ENCODE peak calls at places on chromosome 19, in nine cellular contexts. J, N, L, C, W, T, U, X and E are unnamed samples.

GRCh38 chr19:31356587-31357314 is 7.5 kb upstream of the TSHZ3 start:
- DNase-seq in J (no peak), N (no peak), L (no peak), C (no peak), W (no peak), T (peak), U (no peak), X (peak), E (no peak)

GRCh38 chr19:45151821-45152503 is 8.8 kb downstream of the NKPD1 start:
- DNase-seq in J (no peak), N (no peak), L (no peak), C (no peak), W (no peak), T (no peak), U (no peak), X (peak), E (no peak)

GRCh38 chr19:18675779-18676178 is 7.7 kb upstream of the CRTC1 start:
- DNase-seq in J (no peak), N (no peak), L (no peak), C (no peak), W (no peak), T (no peak), U (no peak), X (peak), E (no peak)

GRCh38 chr19:35207391-35207871 is 21.1 kb downstream of the FAM187B start:
- DNase-seq in J (no peak), N (no peak), L (no peak), C (no peak), W (no peak), T (no peak), U (no peak), X (no peak), E (no peak)

GRCh38 chr19:7069904-7070226 is 362 bp downstream of the ZNF557 start:
- DNase-seq in J (no peak), N (no peak), L (no peak), C (no peak), W (peak), T (no peak), U (no peak), X (no peak), E (no peak)

GRCh38 chr19:18488838-18489626 is 32.8 kb downstream of the ELL start:
- DNase-seq in J (no peak), N (no peak), L (no peak), C (no peak), W (peak), T (no peak), U (no peak), X (peak), E (no peak)

GRCh38 chr19:35141627-35142401 is 1.2 kb upstream of the FXYD7 start:
- DNase-seq in J (no peak), N (no peak), L (no peak), C (no peak), W (no peak), T (no peak), U (no peak), X (no peak), E (no peak)

GRCh38 chr19:47142779-47143178 is 12.1 kb downstream of the SAE1 start:
- DNase-seq in J (no peak), N (no peak), L (no peak), C (no peak), W (no peak), T (no peak), U (no peak), X (no peak), E (no peak)

GRCh38 chr19:45177817-45178261 is at the start of gene TRAPPC6A:
- DNase-seq in J (no peak), N (peak), L (no peak), C (no peak), W (peak), T (no peak), U (peak), X (peak), E (no peak)

GRCh38 chr19:16850133-16850532 is 20.9 kb downstream of the SIN3B start:
- DNase-seq in J (no peak), N (peak), L (no peak), C (no peak), W (no peak), T (no peak), U (no peak), X (no peak), E (no peak)

GRCh38 chr19:57830071-57830602 is at the start of gene ZNF587B:
- DNase-seq in J (peak), N (peak), L (peak), C (peak), W (no peak), T (peak), U (peak), X (peak), E (no peak)

GRCh38 chr19:18646535-18647370 is 9.9 kb downstream of the KLHL26 start:
- DNase-seq in J (no peak), N (no peak), L (no peak), C (no peak), W (no peak), T (no peak), U (no peak), X (no peak), E (no peak)

GRCh38 chr19:2253106-2254051 is 2.8 kb downstream of the JSRP1 start:
- DNase-seq in J (no peak), N (no peak), L (no peak), C (no peak), W (no peak), T (no peak), U (no peak), X (peak), E (no peak)

GRCh38 chr19:10514211-10515145 is 2.8 kb downstream of the S1PR5 start:
- DNase-seq in J (no peak), N (no peak), L (no peak), C (no peak), W (no peak), T (no peak), U (no peak), X (peak), E (peak)

GRCh38 chr19:13154241-13154778 is 4.1 kb downstream of the IER2 start:
- DNase-seq in J (peak), N (peak), L (peak), C (peak), W (no peak), T (peak), U (peak), X (peak), E (no peak)

GRCh38 chr19:32367948-32368536 is 22.6 kb downstream of the ZNF507 start:
- DNase-seq in J (no peak), N (no peak), L (no peak), C (no peak), W (no peak), T (no peak), U (no peak), X (no peak), E (no peak)

GRCh38 chr19:36528194-36528920 is at the start of gene ZNF260:
- DNase-seq in J (peak), N (peak), L (peak), C (peak), W (peak), T (peak), U (peak), X (peak), E (peak)

GRCh38 chr19:18160792-18161690 is 8.1 kb downstream of the PIK3R2 start:
- DNase-seq in J (no peak), N (peak), L (peak), C (no peak), W (peak), T (peak), U (peak), X (peak), E (peak)

GRCh38 chr19:17748884-17749638 is 2.2 kb upstream of the FCHO1 start:
- DNase-seq in J (no peak), N (no peak), L (no peak), C (no peak), W (no peak), T (no peak), U (no peak), X (no peak), E (no peak)

GRCh38 chr19:39169143-39169810 is 27.5 kb upstream of the NCCRP1 start:
- DNase-seq in J (no peak), N (no peak), L (no peak), C (no peak), W (no peak), T (no peak), U (no peak), X (no peak), E (no peak)

GRCh38 chr19:49676136-49676689 is 858 bp upstream of the PRMT1 start:
- DNase-seq in J (peak), N (peak), L (peak), C (peak), W (peak), T (peak), U (peak), X (peak), E (peak)

GRCh38 chr19:16363852-16364230 is 39.2 kb downstream of the KLF2 start:
- DNase-seq in J (no peak), N (no peak), L (no peak), C (no peak), W (no peak), T (no peak), U (no peak), X (no peak), E (no peak)

GRCh38 chr19:17865364-17866311 is 5.9 kb downstream of the RPL18A start:
- DNase-seq in J (no peak), N (no peak), L (no peak), C (no peak), W (no peak), T (no peak), U (no peak), X (peak), E (no peak)

GRCh38 chr19:45913874-45914830 is at the start of gene NANOS2:
- DNase-seq in J (no peak), N (peak), L (peak), C (no peak), W (no peak), T (no peak), U (no peak), X (peak), E (no peak)

GRCh38 chr19:35559281-35559659 is 4.2 kb downstream of the ATP4A start:
- DNase-seq in J (no peak), N (no peak), L (no peak), C (no peak), W (no peak), T (no peak), U (no peak), X (peak), E (no peak)

GRCh38 chr19:46186717-46187101 is 38.7 kb downstream of the IGFL2 start:
- DNase-seq in J (no peak), N (no peak), L (no peak), C (no peak), W (no peak), T (no peak), U (no peak), X (no peak), E (no peak)

GRCh38 chr19:14772995-14773394 is 5.4 kb downstream of the ADGRE2 start:
- DNase-seq in J (no peak), N (no peak), L (no peak), C (no peak), W (no peak), T (no peak), U (no peak), X (no peak), E (no peak)

GRCh38 chr19:28196961-28197360 is 1016.0 kb downstream of the UQCRFS1 start:
- DNase-seq in J (no peak), N (no peak), L (no peak), C (no peak), W (no peak), T (no peak), U (no peak), X (no peak), E (no peak)

GRCh38 chr19:47176627-47177090 is 46.0 kb downstream of the SAE1 start:
- DNase-seq in J (no peak), N (peak), L (no peak), C (peak), W (no peak), T (no peak), U (peak), X (no peak), E (peak)

GRCh38 chr19:6773323-6773931 is 919 bp downstream of the VAV1 start:
- DNase-seq in J (no peak), N (no peak), L (peak), C (no peak), W (no peak), T (peak), U (no peak), X (peak), E (peak)

GRCh38 chr19:41902594-41902993 is 19.6 kb downstream of the ARHGEF1 start:
- DNase-seq in J (no peak), N (no peak), L (no peak), C (no peak), W (no peak), T (no peak), U (no peak), X (no peak), E (no peak)

GRCh38 chr19:46000497-46001246 is 5.4 kb downstream of the CCDC61 start:
- DNase-seq in J (no peak), N (no peak), L (no peak), C (no peak), W (no peak), T (peak), U (no peak), X (peak), E (peak)

GRCh38 chr19:44927746-44928145 is 13.3 kb downstream of the APOC1 start:
- DNase-seq in J (no peak), N (peak), L (no peak), C (no peak), W (no peak), T (no peak), U (no peak), X (no peak), E (no peak)

GRCh38 chr19:48615145-48616040 is 517 bp upstream of the FAM83E start:
- DNase-seq in J (no peak), N (no peak), L (no peak), C (no peak), W (no peak), T (no peak), U (no peak), X (peak), E (no peak)

GRCh38 chr19:48618278-48618915 is 581 bp downstream of the RPL18 start:
- DNase-seq in J (no peak), N (no peak), L (no peak), C (no peak), W (no peak), T (no peak), U (no peak), X (no peak), E (no peak)

GRCh38 chr19:48616041-48616436 is 1.2 kb upstream of the FAM83E start:
- DNase-seq in J (no peak), N (no peak), L (no peak), C (no peak), W (no peak), T (no peak), U (no peak), X (no peak), E (no peak)

GRCh38 chr19:48617146-48617937 is 1.6 kb downstream of the RPL18 start:
- DNase-seq in J (no peak), N (peak), L (no peak), C (no peak), W (no peak), T (no peak), U (no peak), X (no peak), E (no peak)

DNA sequence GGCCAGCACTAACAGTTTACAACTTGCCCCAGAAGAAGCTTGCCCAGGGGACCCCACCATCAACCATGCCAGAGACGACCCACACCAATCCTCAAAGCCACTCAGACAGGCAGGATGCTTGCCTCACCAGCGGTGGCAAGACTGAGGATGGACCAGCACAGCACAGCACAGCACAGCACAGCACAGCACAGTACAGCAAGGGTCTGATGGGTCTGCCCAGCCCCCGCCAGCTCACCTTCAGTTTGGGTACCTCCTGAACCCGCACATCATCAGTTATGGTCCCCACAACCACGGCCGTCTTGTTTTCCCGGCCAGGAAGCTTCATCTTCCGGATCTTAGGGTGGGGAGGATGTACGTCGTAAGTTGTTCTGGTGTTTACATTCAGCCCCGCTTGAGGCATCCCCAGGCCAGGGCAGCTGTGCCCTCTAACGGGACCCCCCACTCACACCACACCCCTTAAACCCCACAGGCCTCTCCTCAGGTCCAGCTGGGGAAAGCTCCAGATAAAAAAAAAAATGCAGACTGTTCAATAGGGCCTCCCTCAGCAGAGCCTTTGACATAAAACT is 1.7 kb upstream of the FAM83E start:
- DNase-seq in J (no peak), N (no peak), L (no peak), C (no peak), W (no peak), T (no peak), U (no peak), X (no peak), E (no peak)
- H3K4me3 ChIP-seq in J (no peak), N (peak), L (no peak), C (no peak), W (peak), T (no peak), U (no peak), X (peak), E (no peak)

DNA sequence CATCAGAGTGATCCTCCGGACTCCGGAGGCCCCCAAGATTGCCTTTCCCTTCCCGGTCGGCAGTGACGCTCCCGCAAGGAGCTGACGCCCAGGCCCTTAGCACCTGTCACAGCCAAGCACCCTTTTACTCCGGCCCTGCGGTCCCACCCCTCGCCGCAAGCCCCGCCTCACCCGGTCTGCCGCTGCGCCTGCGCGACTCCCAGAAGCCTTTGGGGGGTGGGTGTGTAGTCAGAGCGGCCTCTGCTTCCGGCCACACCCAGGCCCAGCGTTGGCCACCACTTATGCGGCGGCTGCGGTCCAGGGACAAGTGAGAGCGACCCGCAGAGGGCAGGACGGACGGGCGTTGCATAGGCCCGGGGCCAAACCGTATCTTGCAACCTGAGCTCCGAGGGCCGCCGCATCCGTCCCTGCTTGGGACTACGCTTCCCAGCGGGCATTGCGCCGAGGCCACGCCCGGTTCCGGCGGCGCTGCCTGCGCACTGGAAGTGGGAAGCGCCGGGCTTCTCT is 441 bp upstream of the ZFP28 start:
- DNase-seq in J (peak), N (peak), L (peak), C (peak), W (peak), T (peak), U (peak), X (peak), E (no peak)
- H3K4me3 ChIP-seq in J (peak), N (peak), L (peak), C (peak), W (peak), T (peak), U (peak), X (peak), E (no peak)

GRCh38 chr19:29842471-29843179 is 30.8 kb downstream of the CCNE1 start:
- DNase-seq in J (no peak), N (no peak), L (no peak), C (no peak), W (no peak), T (no peak), U (no peak), X (no peak), E (no peak)
- H3K4me3 ChIP-seq in J (no peak), N (no peak), L (peak), C (no peak), W (no peak), T (no peak), U (no peak), X (peak), E (no peak)

GRCh38 chr19:920051-920857 is 3.1 kb downstream of the KISS1R start:
- DNase-seq in J (no peak), N (peak), L (no peak), C (no peak), W (no peak), T (no peak), U (no peak), X (peak), E (peak)
- H3K4me3 ChIP-seq in J (no peak), N (no peak), L (no peak), C (peak), W (no peak), T (no peak), U (no peak), X (peak), E (peak)

DNA sequence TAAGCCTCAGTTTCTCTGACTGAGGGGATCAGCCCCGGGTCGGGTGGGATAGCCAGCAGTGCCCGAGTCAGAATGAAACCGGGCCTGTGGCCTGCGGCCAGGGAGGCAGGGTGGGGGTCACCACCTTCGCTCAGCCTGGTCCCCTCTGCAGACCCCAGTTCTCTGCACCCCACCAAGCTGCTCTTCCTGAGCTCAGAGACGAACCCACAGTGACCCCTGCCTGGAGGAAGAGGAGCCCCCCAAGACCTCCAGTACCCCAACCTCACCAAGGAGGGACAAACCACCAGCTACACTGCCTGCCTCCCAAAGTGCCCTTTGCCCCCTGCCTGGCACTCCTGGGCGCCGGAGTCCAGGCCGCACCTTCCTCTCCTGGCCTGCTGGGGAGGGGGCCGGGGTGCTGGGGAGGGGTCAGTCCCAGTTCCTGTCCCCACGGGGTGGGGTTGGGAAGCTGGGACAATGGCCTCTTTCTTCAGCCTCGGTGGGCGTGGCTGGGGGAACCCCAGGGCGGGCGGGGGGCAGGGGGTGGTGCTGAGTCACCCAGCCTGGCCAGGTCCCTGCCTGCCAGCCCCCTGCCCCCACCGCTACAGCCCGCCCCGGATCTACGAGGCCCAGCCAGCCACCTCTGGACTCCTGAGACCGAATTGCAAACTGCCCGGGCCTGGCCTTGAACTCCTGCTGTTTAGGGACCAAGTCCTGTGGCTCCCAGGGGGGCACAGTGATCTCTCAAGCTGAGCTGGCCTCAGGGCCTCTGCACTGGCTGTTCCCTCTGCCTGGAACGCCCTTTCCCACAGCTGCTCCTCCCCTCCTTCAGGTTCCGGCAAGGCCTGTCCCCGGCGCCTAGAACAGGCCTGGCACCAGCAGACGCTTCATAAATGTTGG is 14.3 kb downstream of the ZBTB7A start:
- DNase-seq in J (no peak), N (peak), L (peak), C (no peak), W (no peak), T (peak), U (no peak), X (no peak), E (no peak)
- H3K4me3 ChIP-seq in J (peak), N (no peak), L (peak), C (peak), W (peak), T (no peak), U (peak), X (no peak), E (no peak)

GRCh38 chr19:51632126-51632525 is 1.9 kb upstream of the SIGLEC5 start:
- DNase-seq in J (no peak), N (no peak), L (no peak), C (no peak), W (no peak), T (no peak), U (no peak), X (no peak), E (no peak)

GRCh38 chr19:51626675-51627074 is 3.5 kb downstream of the SIGLEC5 start:
- DNase-seq in J (no peak), N (no peak), L (no peak), C (no peak), W (no peak), T (no peak), U (no peak), X (no peak), E (no peak)

GRCh38 chr19:51627491-51628138 is 2.6 kb downstream of the SIGLEC5 start:
- DNase-seq in J (no peak), N (no peak), L (no peak), C (no peak), W (no peak), T (no peak), U (no peak), X (no peak), E (no peak)

GRCh38 chr19:51628153-51628939 is 1.9 kb downstream of the SIGLEC5 start:
- DNase-seq in J (no peak), N (no peak), L (no peak), C (no peak), W (no peak), T (no peak), U (no peak), X (no peak), E (no peak)
- H3K4me3 ChIP-seq in J (no peak), N (no peak), L (no peak), C (no peak), W (no peak), T (no peak), U (no peak), X (no peak), E (no peak)